ENCODE peak calls at places on chromosomes 4 and X, in six cellular contexts. I, W, D, S, R and U are unnamed samples.

GRCh38 chr4:12679217-12679616 is 804.9 kb downstream of the RAB28 start:
- DNase-seq in I (peak; percentile 2), W (no peak), D (no peak), S (peak; percentile 0), R (peak; percentile 2), U (peak; percentile 33)

GRCh38 chr4:30537462-30537861 is 182.7 kb upstream of the PCDH7 start:
- DNase-seq in I (no peak), W (no peak), D (no peak), S (peak; percentile 7), R (peak; percentile 76), U (no peak)

GRCh38 chr4:147570616-147571015 is 46.6 kb upstream of the TMEM184C start:
- DNase-seq in I (no peak), W (no peak), D (no peak), S (no peak), R (no peak), U (no peak)

GRCh38 chr4:17236686-17237085 is 275.2 kb downstream of the QDPR start:
- DNase-seq in I (no peak), W (no peak), D (no peak), S (no peak), R (no peak), U (no peak)

GRCh38 chr4:25144870-25145481 is 15.3 kb downstream of the SEPSECS start:
- DNase-seq in I (no peak), W (peak; percentile 27), D (no peak), S (peak; percentile 10), R (peak; percentile 24), U (peak; percentile 51)

GRCh38 chr4:173958445-173958844 is 325.0 kb downstream of the FBXO8 start:
- DNase-seq in I (no peak), W (no peak), D (no peak), S (no peak), R (no peak), U (peak; percentile 21)

GRCh38 chrX:73028876-73029275 is 26.1 kb downstream of the PABPC1L2B start:
- DNase-seq in I (no peak), W (no peak), D (no peak), S (no peak), R (no peak), U (no peak)

GRCh38 chr4:66577922-66578321 is 907.6 kb upstream of the EPHA5 start:
- DNase-seq in I (no peak), W (no peak), D (no peak), S (no peak), R (no peak), U (no peak)

GRCh38 chr4:180152831-180153230 is 2090.4 kb upstream of the TENM3 start:
- DNase-seq in I (no peak), W (no peak), D (no peak), S (no peak), R (no peak), U (no peak)

GRCh38 chr4:68433582-68433981 is 13.7 kb upstream of the TMPRSS11E start:
- DNase-seq in I (no peak), W (no peak), D (no peak), S (no peak), R (no peak), U (no peak)

GRCh38 chrX:40099046-40099968 is 1.5 kb upstream of the BCOR start:
- DNase-seq in I (no peak), W (no peak), D (no peak), S (no peak), R (no peak), U (peak; percentile 85)

GRCh38 chr4:17511041-17511949 is 595 bp downstream of the QDPR start:
- DNase-seq in I (peak; percentile 46), W (peak; percentile 61), D (no peak), S (peak; percentile 46), R (peak; percentile 15), U (peak; percentile 84)

GRCh38 chrX:11450354-11450753 is 157.1 kb downstream of the AMELX start:
- DNase-seq in I (no peak), W (no peak), D (no peak), S (no peak), R (no peak), U (no peak)

GRCh38 chr4:137968956-137969709 is 273.0 kb downstream of the SLC7A11 start:
- DNase-seq in I (no peak), W (peak; percentile 28), D (no peak), S (no peak), R (no peak), U (no peak)

GRCh38 chr4:154491731-154492249 is at the start of gene DCHS2:
- DNase-seq in I (peak; percentile 24), W (peak; percentile 76), D (no peak), S (no peak), R (no peak), U (no peak)

GRCh38 chrX:68693481-68694410 is 46.3 kb downstream of the STARD8 start:
- DNase-seq in I (no peak), W (peak; percentile 86), D (no peak), S (no peak), R (no peak), U (peak; percentile 90)

GRCh38 chr4:164997324-164997723 is 19.9 kb upstream of the TRIM61 start:
- DNase-seq in I (peak; percentile 16), W (no peak), D (no peak), S (peak; percentile 17), R (peak; percentile 40), U (peak; percentile 12)

GRCh38 chr4:26242451-26242850 is 78.4 kb upstream of the RBPJ start:
- DNase-seq in I (no peak), W (no peak), D (no peak), S (no peak), R (no peak), U (no peak)

GRCh38 chrX:1659664-1660461 is 45.0 kb downstream of the ASMT start:
- DNase-seq in I (no peak), W (no peak), D (no peak), S (no peak), R (no peak), U (no peak)

GRCh38 chrX:1661048-1661921 is 46.4 kb downstream of the ASMT start:
- DNase-seq in I (peak; percentile 13), W (peak; percentile 11), D (peak; percentile 90), S (peak; percentile 56), R (peak; percentile 60), U (peak; percentile 89)

GRCh38 chrX:1658083-1658463 is 43.2 kb downstream of the ASMT start:
- DNase-seq in I (no peak), W (no peak), D (no peak), S (peak; percentile 14), R (no peak), U (peak; percentile 42)

GRCh38 chrX:1656379-1656778 is 41.5 kb downstream of the ASMT start:
- DNase-seq in I (no peak), W (no peak), D (no peak), S (no peak), R (no peak), U (no peak)

GRCh38 chrX:1657367-1658082 is 42.7 kb downstream of the ASMT start:
- DNase-seq in I (no peak), W (no peak), D (no peak), S (peak; percentile 66), R (no peak), U (peak; percentile 81)
- TF ChIP-seq POLR2A in I (no peak), W (no peak), D (no peak), S (no peak), R (no peak), U (peak; percentile 13)

GRCh38 chr4:88690355-88690754 is 7.3 kb downstream of the NAP1L5 start:
- DNase-seq in I (no peak), W (no peak), D (no peak), S (peak; percentile 18), R (no peak), U (peak; percentile 26)
- TF ChIP-seq MAX in I (no peak), W (no peak), D (no peak), S (no peak), R (no peak), U (no peak)

GRCh38 chrX:101393530-101394305 is 2.9 kb downstream of the RPL36A start:
- DNase-seq in I (no peak), W (no peak), D (no peak), S (no peak), R (no peak), U (no peak)
- TF ChIP-seq POLR2A in I (no peak), W (peak; percentile 69), D (peak; percentile 32), S (no peak), R (no peak), U (peak; percentile 1)

GRCh38 chrX:1221296-1221845 is 8.9 kb upstream of the CRLF2 start:
- DNase-seq in I (no peak), W (no peak), D (no peak), S (no peak), R (no peak), U (no peak)
- TF ChIP-seq MAX in I (no peak), W (no peak), D (no peak), S (no peak), R (no peak), U (no peak)

DNA sequence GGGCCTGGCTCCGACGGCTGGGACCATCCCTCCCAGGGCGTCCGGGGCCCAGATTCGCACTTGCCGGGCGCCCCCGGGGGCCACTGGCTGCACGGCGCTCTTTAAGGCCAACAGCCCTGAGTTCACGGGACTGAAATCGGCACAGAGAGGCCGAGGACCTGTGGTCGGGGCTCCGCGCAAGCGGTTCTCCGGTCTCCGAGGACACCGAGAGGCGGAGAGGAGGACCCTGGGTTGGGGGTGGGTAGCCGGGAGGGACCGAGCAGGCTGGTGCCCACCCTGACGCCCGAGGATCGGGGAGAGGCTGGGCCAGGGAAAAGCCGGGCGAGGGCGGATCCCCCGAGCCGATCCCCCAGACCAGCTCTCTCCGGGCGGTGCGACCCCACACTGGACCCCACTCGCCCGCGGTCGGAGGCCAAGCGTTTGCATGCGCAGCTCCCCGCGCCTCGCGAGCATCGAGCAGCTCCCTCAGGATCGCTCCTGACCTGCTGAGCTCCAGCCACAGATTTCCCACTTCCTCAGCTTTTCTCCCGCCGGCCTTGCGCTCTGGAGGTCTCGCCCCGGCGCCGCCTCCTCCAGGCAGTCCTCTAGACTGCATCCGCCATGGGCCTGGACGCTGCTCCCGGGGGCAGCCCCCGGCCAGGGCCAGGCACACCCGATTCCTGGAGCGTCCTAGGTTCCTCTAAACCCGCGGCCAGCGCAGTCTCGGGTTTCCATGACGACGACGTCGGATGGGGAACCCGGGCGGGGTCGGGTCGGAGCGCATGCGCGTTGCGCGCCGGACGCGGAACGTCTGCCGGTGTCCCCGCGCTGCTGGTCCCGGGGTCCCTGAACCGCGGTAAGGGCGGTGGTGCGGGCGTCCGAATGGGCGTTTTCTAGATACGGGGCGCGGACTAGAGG is 17.6 kb upstream of the NAT8L start:
- DNase-seq in I (peak; percentile 55), W (peak; percentile 93), D (peak; percentile 70), S (peak; percentile 80), R (peak; percentile 67), U (peak; percentile 91)
- TF ChIP-seq POLR2A in I (no peak), W (peak; percentile 56), D (no peak), S (peak; percentile 74), R (peak; percentile 46), U (peak; percentile 85)